ENCODE peak calls at places on chromosome 20, in four cellular contexts. Z is neural progenitor cell, N is cardiac muscle cell, O is colonic mucosa. R is an unnamed sample.

GRCh38 chr20:41717464-41717863 is 99.3 kb upstream of the CHD6 start:
- DNase-seq in Z (no peak), N (no peak), O (no peak), R (no peak)

GRCh38 chr20:57561356-57562279 is 708 bp downstream of the PCK1 start:
- DNase-seq in Z (no peak), N (no peak), O (no peak), R (no peak)

GRCh38 chr20:24838551-24839530 is 110.2 kb upstream of the CST7 start:
- DNase-seq in Z (no peak), N (no peak), O (no peak), R (no peak)

GRCh38 chr20:59925894-59926293 is 7.5 kb downstream of the SYCP2 start:
- DNase-seq in Z (no peak), N (no peak), O (no peak), R (no peak)

GRCh38 chr20:40481743-40482458 is 207.1 kb downstream of the MAFB start:
- DNase-seq in Z (no peak), N (no peak), O (no peak), R (no peak)

GRCh38 chr20:51258582-51259175 is 235.8 kb upstream of the KCNG1 start:
- DNase-seq in Z (peak; percentile 12), N (no peak), O (no peak), R (no peak)

GRCh38 chr20:41334452-41335421 is 5.9 kb upstream of the LPIN3 start:
- DNase-seq in Z (no peak), N (no peak), O (no peak), R (peak; percentile 53)

GRCh38 chr20:38635721-38636285 is 34.2 kb downstream of the ARHGAP40 start:
- DNase-seq in Z (no peak), N (no peak), O (no peak), R (peak; percentile 80)

GRCh38 chr20:50729925-50730764 is 1.2 kb upstream of the PARD6B start:
- DNase-seq in Z (no peak), N (peak; percentile 55), O (peak; percentile 47), R (no peak)

GRCh38 chr20:50844430-50845100 is 49.7 kb downstream of the BCAS4 start:
- DNase-seq in Z (no peak), N (no peak), O (no peak), R (no peak)

GRCh38 chr20:31475032-31475431 is at the start of the genes DEFB124 and REM1:
- DNase-seq in Z (peak; percentile 23), N (no peak), O (peak; percentile 40), R (peak; percentile 96)

GRCh38 chr20:35010405-35011192 is 54.9 kb downstream of the MYH7B start:
- DNase-seq in Z (no peak), N (peak; percentile 72), O (no peak), R (peak; percentile 60)

GRCh38 chr20:24027229-24027628 is 38.6 kb upstream of the GGTLC1 start:
- DNase-seq in Z (no peak), N (no peak), O (peak; percentile 43), R (no peak)

GRCh38 chr20:53205046-53205445 is 232.9 kb downstream of the TSHZ2 start:
- DNase-seq in Z (no peak), N (no peak), O (no peak), R (no peak)

GRCh38 chr20:1465470-1466210 is 1.0 kb downstream of the NSFL1C start:
- DNase-seq in Z (no peak), N (no peak), O (no peak), R (no peak)

GRCh38 chr20:56429496-56429895 is 17.4 kb downstream of the CASS4 start:
- DNase-seq in Z (no peak), N (no peak), O (no peak), R (no peak)

GRCh38 chr20:36305602-36306556 is at the start of gene DLGAP4:
- DNase-seq in Z (peak; percentile 85), N (peak; percentile 54), O (no peak), R (peak; percentile 94)

GRCh38 chr20:15890358-15890982 is 682.8 kb downstream of the KIF16B start:
- DNase-seq in Z (no peak), N (no peak), O (no peak), R (no peak)

GRCh38 chr20:59640267-59640666 is 35.9 kb downstream of the PHACTR3 start:
- DNase-seq in Z (no peak), N (no peak), O (peak; percentile 7), R (no peak)

GRCh38 chr20:50537546-50538201 is 27.5 kb downstream of the PTPN1 start:
- DNase-seq in Z (no peak), N (no peak), O (no peak), R (no peak)

GRCh38 chr20:46772901-46773300 is 63.5 kb downstream of the SLC2A10 start:
- DNase-seq in Z (peak; percentile 34), N (no peak), O (no peak), R (peak; percentile 46)

GRCh38 chr20:48153523-48153922 is 368.2 kb upstream of the SULF2 start:
- DNase-seq in Z (peak; percentile 68), N (no peak), O (no peak), R (peak; percentile 65)

GRCh38 chr20:51917886-51918545 is 115.7 kb upstream of the SALL4 start:
- DNase-seq in Z (no peak), N (no peak), O (no peak), R (no peak)

GRCh38 chr20:22532598-22532997 is 51.8 kb downstream of the FOXA2 start:
- DNase-seq in Z (no peak), N (no peak), O (no peak), R (no peak)

GRCh38 chr20:9021216-9021615 is 47.7 kb upstream of the PLCB4 start:
- DNase-seq in Z (no peak), N (no peak), O (no peak), R (no peak)

GRCh38 chr20:57894096-57894495 is 184.3 kb upstream of the PMEPA1 start:
- DNase-seq in Z (no peak), N (no peak), O (no peak), R (no peak)

GRCh38 chr20:37327748-37328147 is 18.2 kb upstream of the SRC start:
- DNase-seq in Z (no peak), N (no peak), O (peak; percentile 71), R (no peak)

GRCh38 chr20:48066256-48066655 is 281.0 kb upstream of the SULF2 start:
- DNase-seq in Z (no peak), N (no peak), O (no peak), R (no peak)

GRCh38 chr20:40276291-40276690 is 412.7 kb downstream of the MAFB start:
- DNase-seq in Z (peak; percentile 67), N (no peak), O (no peak), R (no peak)

GRCh38 chr20:50645253-50646068 is 45.9 kb downstream of the RIPOR3 start:
- DNase-seq in Z (peak; percentile 49), N (peak; percentile 60), O (peak; percentile 67), R (peak; percentile 91)

GRCh38 chr20:16004108-16004854 is 569.0 kb downstream of the KIF16B start:
- DNase-seq in Z (peak; percentile 37), N (peak; percentile 85), O (no peak), R (no peak)

GRCh38 chr20:871948-872347 is 38.4 kb downstream of the FAM110A start:
- DNase-seq in Z (no peak), N (no peak), O (no peak), R (no peak)

GRCh38 chr20:50467618-50468373 is 42.4 kb upstream of the PTPN1 start:
- DNase-seq in Z (peak; percentile 31), N (peak; percentile 39), O (peak; percentile 52), R (peak; percentile 58)

GRCh38 chr20:11716239-11716944 is 201.3 kb upstream of the BTBD3 start:
- DNase-seq in Z (peak; percentile 64), N (peak; percentile 28), O (no peak), R (peak; percentile 39)

GRCh38 chr20:58349586-58349985 is 39.4 kb upstream of the VAPB start:
- DNase-seq in Z (no peak), N (no peak), O (no peak), R (no peak)

GRCh38 chr20:21234324-21234723 is 68.8 kb upstream of the XRN2 start:
- DNase-seq in Z (no peak), N (no peak), O (no peak), R (no peak)

GRCh38 chr20:21235346-21235712 is 67.8 kb upstream of the XRN2 start:
- DNase-seq in Z (peak; percentile 86), N (no peak), O (no peak), R (peak; percentile 47)

GRCh38 chr20:21234816-21235215 is 68.3 kb upstream of the XRN2 start:
- DNase-seq in Z (peak; percentile 74), N (no peak), O (no peak), R (peak; percentile 30)

GRCh38 chr20:21237956-21238355 is 65.2 kb upstream of the XRN2 start:
- DNase-seq in Z (no peak), N (no peak), O (no peak), R (no peak)

GRCh38 chr20:21235713-21236445 is 67.3 kb upstream of the XRN2 start:
- DNase-seq in Z (peak; percentile 87), N (peak; percentile 73), O (peak; percentile 68), R (peak; percentile 68)
- H3K4me3 ChIP-seq in Z (peak overlapping the region; percentile 29), N (no peak overlapping the region), O (no peak overlapping the region), R (no peak overlapping the region)

DNA sequence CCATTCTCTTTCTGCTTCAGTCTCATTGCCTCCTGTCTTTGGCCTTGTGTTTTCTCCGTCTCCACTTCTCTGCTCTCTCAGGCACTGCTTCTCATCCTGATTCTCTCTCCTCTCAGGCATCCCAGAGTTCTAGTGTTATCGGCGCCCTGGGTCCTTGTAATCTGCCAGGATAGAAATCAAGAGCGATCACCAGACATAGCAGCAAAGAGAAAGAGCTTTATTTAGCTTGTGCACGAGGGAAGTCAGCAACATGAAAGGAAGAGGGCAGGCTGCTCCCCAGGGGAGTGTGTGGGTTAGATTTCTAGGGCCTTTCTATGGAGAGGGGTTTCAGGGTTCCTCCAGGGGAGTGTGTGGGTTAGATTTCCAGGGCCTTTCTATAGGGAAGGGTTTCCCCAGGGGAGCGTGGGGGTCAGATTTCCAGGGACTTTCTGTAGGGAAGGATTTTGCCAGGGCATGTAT is 32.5 kb downstream of the SUN5 start:
- DNase-seq in Z (peak; percentile 26), N (peak; percentile 69), O (peak; percentile 15), R (peak; percentile 51)
- H3K4me3 ChIP-seq in Z (no peak overlapping the region), N (no peak overlapping the region), O (no peak overlapping the region), R (no peak overlapping the region)

GRCh38 chr20:5913166-5913565 is 37.2 kb downstream of the TRMT6 start:
- DNase-seq in Z (no peak), N (no peak), O (no peak), R (no peak)

GRCh38 chr20:5908981-5909380 is 41.4 kb downstream of the TRMT6 start:
- DNase-seq in Z (no peak), N (no peak), O (no peak), R (no peak)

GRCh38 chr20:5914859-5915258 is 35.5 kb downstream of the TRMT6 start:
- DNase-seq in Z (no peak), N (no peak), O (no peak), R (no peak)

GRCh38 chr20:5910192-5910591 is 40.1 kb downstream of the TRMT6 start:
- DNase-seq in Z (no peak), N (no peak), O (no peak), R (no peak)
- H3K4me3 ChIP-seq in Z (peak overlapping the region; percentile 58), N (no peak overlapping the region), O (no peak overlapping the region), R (no peak overlapping the region)

GRCh38 chr20:6007094-6007528 is 46.7 kb downstream of the LRRN4 start:
- DNase-seq in Z (peak; percentile 9), N (no peak), O (peak; percentile 26), R (peak; percentile 14)
- H3K4me3 ChIP-seq in Z (peak overlapping the region; percentile 97), N (peak overlapping the region; percentile 81), O (peak overlapping the region; percentile 91), R (peak overlapping the region; percentile 50)

GRCh38 chr20:45101333-45101850 is 465 bp upstream of the KCNS1 start:
- DNase-seq in Z (no peak), N (no peak), O (no peak), R (no peak)
- H3K4me3 ChIP-seq in Z (peak overlapping the region; percentile 34), N (no peak overlapping the region), O (no peak overlapping the region), R (no peak overlapping the region)

R was measured in H7.